ENCODE peak calls at places on chromosomes 4 and X, in four cellular contexts. N is SK-N-SH, A is HepG2, C is K562. B is an unnamed sample.

GRCh38 chr4:66899422-66900065 is 645.8 kb downstream of the CENPC start:
- DNase-seq in A (no peak), C (no peak), N (no peak), B (no peak)

GRCh38 chrX:36583674-36584073 is 424.5 kb upstream of the FAM47C start:
- DNase-seq in N (no peak), A (no peak), C (no peak), B (no peak)

GRCh38 chrX:29687687-29688086 is 527.7 kb upstream of the MAGEB2 start:
- DNase-seq in C (no peak), A (no peak), N (no peak), B (no peak)

GRCh38 chr4:149999485-150000074 is 78.7 kb upstream of the DCLK2 start:
- DNase-seq in N (peak; percentile 34), A (peak; percentile 32), C (no peak), B (no peak)

GRCh38 chr4:6443035-6444023 is 29.1 kb downstream of the PPP2R2C start:
- DNase-seq in C (no peak), A (no peak), N (peak; percentile 58), B (no peak)

GRCh38 chrX:135516376-135516775 is 4.1 kb upstream of the INTS6L start:
- DNase-seq in N (no peak), C (peak; percentile 30), A (no peak), B (peak; percentile 26)

GRCh38 chr4:87193958-87194675 is 26.3 kb downstream of the KLHL8 start:
- DNase-seq in A (no peak), C (no peak), N (no peak), B (no peak)

GRCh38 chrX:113001836-113002235 is 161.2 kb upstream of the AMOT start:
- DNase-seq in C (no peak), A (no peak), N (no peak), B (no peak)

GRCh38 chr4:6742989-6743388 is 27.0 kb downstream of the BLOC1S4 start:
- DNase-seq in N (peak; percentile 6), C (no peak), A (no peak), B (no peak)

GRCh38 chrX:136067946-136068345 is 79.4 kb upstream of the FHL1 start:
- DNase-seq in C (no peak), A (no peak), N (no peak), B (no peak)

GRCh38 chrX:149510386-149510785 is 5.3 kb upstream of the IDS start:
- DNase-seq in N (no peak), C (peak; percentile 14), A (no peak), B (no peak)

GRCh38 chrX:95056901-95057300 is 1382.9 kb downstream of the FAM133A start:
- DNase-seq in C (no peak), A (no peak), N (no peak), B (no peak)

GRCh38 chr4:30802622-30803323 is 82.6 kb downstream of the PCDH7 start:
- DNase-seq in C (no peak), N (no peak), A (no peak), B (no peak)

GRCh38 chrX:12304261-12304660 is 166.0 kb downstream of the FRMPD4 start:
- DNase-seq in C (no peak), N (no peak), A (no peak), B (no peak)

GRCh38 chr4:15659768-15660394 is 4.7 kb upstream of the FBXL5 start:
- DNase-seq in N (no peak), C (no peak), A (no peak), B (no peak)

GRCh38 chr4:54513741-54514140 is 144.0 kb upstream of the KIT start:
- DNase-seq in C (no peak), A (no peak), N (no peak), B (no peak)

GRCh38 chrX:148599404-148599803 is 99.0 kb downstream of the AFF2 start:
- DNase-seq in N (no peak), C (peak; percentile 7), A (no peak), B (no peak)

GRCh38 chrX:130118396-130118795 is 8.1 kb upstream of the ELF4 start:
- DNase-seq in N (no peak), A (no peak), C (no peak), B (no peak)

GRCh38 chr4:87129681-87130080 is 90.7 kb downstream of the KLHL8 start:
- DNase-seq in C (no peak), N (no peak), A (no peak), B (no peak)

GRCh38 chr4:113674733-113675132 is 86.8 kb downstream of the CAMK2D start:
- DNase-seq in C (no peak), A (no peak), N (no peak), B (no peak)

DNA sequence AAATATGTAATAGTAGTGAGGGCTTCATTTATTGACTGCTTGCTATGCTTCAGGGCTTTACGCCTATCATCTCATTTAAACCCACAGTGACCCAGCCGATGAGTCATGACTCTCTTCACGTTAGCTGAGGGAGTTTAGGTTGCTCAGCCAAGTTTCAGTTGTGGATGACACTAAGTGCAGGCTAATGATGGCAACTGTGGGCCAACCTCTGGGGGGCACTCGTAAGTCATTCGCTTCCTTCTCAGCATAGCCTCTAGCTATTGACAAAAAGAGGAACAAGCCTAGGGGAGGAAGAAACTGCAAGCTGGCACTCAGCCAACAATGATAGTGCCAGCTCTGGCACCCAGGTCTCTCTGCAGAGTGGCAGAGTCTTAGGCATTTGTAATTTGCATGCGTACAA is 325.0 kb downstream of the ARHGAP10 start:
- DNase-seq in C (peak; percentile 23), N (no peak), A (no peak), B (peak; percentile 47)
- TF ChIP-seq USF2 in C (no peak), N (no peak), A (no peak), B (no peak)

GRCh38 chr4:73867783-73868182 is 1.4 kb upstream of the CXCL1 start:
- DNase-seq in C (no peak), A (no peak), N (no peak), B (no peak)

GRCh38 chr4:73870260-73870659 is 1.1 kb downstream of the CXCL1 start:
- DNase-seq in C (no peak), N (no peak), A (no peak), B (no peak)

GRCh38 chr4:73866236-73866635 is 3.0 kb upstream of the CXCL1 start:
- DNase-seq in C (no peak), N (no peak), A (no peak), B (no peak)

GRCh38 chr4:73869130-73870055 is at the start of gene CXCL1:
- DNase-seq in A (no peak), N (peak; percentile 7), C (peak; percentile 37), B (peak; percentile 62)

GRCh38 chr4:73868206-73869129 is 725 bp upstream of the CXCL1 start:
- DNase-seq in N (no peak), A (no peak), C (no peak), B (no peak)
- TF ChIP-seq FOXJ3 in N (no peak), A (no peak), C (no peak), B (no peak)

DNA sequence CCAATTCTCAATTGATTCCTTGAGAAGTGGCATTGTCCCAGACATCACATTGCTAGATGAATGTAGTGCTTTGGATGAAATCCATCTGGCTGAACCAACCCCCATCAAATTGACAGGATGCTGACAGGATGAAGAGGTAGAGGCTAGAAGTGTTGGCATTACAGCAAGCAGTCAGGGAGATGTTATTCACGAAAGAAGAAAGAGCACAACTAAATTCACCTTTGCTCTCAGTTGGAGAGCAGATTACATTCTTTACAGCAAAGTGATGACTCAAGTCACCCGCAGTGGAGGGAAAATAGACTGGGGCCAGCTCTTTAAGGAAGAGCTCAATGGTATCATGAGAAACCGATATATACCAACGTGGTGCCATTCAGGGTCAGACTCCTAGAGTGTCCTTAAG is 259.6 kb downstream of the C4orf33 start:
- DNase-seq in N (no peak), A (no peak), C (no peak), B (no peak)
- TF ChIP-seq USF2 in N (no peak), A (no peak), C (no peak), B (no peak)

DNA sequence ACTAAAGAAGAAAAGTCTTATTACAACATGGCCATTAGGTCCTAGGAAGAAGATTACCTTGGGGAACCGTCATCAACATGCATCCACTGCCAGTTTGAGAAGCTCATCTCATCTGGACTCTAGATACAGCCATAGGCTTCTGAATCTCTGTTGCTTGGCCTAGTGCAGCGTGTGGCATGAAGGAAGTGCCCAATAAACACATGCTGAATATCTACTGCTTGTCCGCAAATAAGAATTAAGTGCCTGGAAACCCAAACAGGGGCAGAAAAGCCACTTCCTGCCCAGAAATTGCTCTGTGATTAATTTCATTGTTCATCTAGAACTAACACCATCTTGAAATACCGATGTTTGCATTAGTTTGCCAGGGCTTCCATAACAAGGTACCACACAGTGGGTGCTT is 241.1 kb upstream of the KLF3 start:
- DNase-seq in C (no peak), N (no peak), A (no peak), B (no peak)
- TF ChIP-seq FOXJ3 in C (no peak), N (no peak), A (no peak), B (no peak)